ENCODE peak calls at places on chromosomes 2 and 18, in four cellular contexts. One of them, this sample, is unnamed.
A peak's percentile ranks its signal among the peaks of the same experiment; 100 is the strongest.

GRCh38 chr2:154120706-154121105 is 249.0 kb downstream of the GALNT13 start:
- DNase-seq in Karpas-422: no peak
- DNase-seq in breast epithelium: no peak
- DNase-seq in cardiac muscle cell: no peak
- DNase-seq in this sample: no peak

GRCh38 chr2:172087780-172088244 is 2.5 kb downstream of the DLX1 start:
- DNase-seq in Karpas-422: no peak
- DNase-seq in breast epithelium: no peak
- DNase-seq in cardiac muscle cell: no peak
- DNase-seq in this sample: no peak

GRCh38 chr18:9507565-9508088 is 32.3 kb downstream of the RALBP1 start:
- DNase-seq in Karpas-422: no peak
- DNase-seq in breast epithelium: no peak
- DNase-seq in cardiac muscle cell: no peak
- DNase-seq in this sample: no peak

GRCh38 chr2:20343128-20343527 is 7.5 kb downstream of the PUM2 start:
- DNase-seq in Karpas-422: no peak
- DNase-seq in breast epithelium: no peak
- DNase-seq in cardiac muscle cell: peak; percentile 20
- DNase-seq in this sample: no peak

GRCh38 chr2:118846667-118847446 is 591 bp downstream of the EN1 start:
- DNase-seq in Karpas-422: no peak
- DNase-seq in breast epithelium: no peak
- DNase-seq in cardiac muscle cell: no peak
- DNase-seq in this sample: no peak

GRCh38 chr18:6013101-6013790 is 117.9 kb upstream of the TMEM200C start:
- DNase-seq in Karpas-422: no peak
- DNase-seq in breast epithelium: no peak
- DNase-seq in cardiac muscle cell: peak; percentile 35
- DNase-seq in this sample: no peak

GRCh38 chr2:188028739-188029138 is 262.9 kb upstream of the GULP1 start:
- DNase-seq in Karpas-422: no peak
- DNase-seq in breast epithelium: no peak
- DNase-seq in cardiac muscle cell: no peak
- DNase-seq in this sample: no peak

GRCh38 chr2:108236676-108237335 is 3.0 kb upstream of the SULT1C3 start:
- DNase-seq in Karpas-422: no peak
- DNase-seq in breast epithelium: no peak
- DNase-seq in cardiac muscle cell: no peak
- DNase-seq in this sample: no peak

GRCh38 chr2:173713904-173714555 is 251.1 kb downstream of the SP3 start:
- DNase-seq in Karpas-422: no peak
- DNase-seq in breast epithelium: no peak
- DNase-seq in cardiac muscle cell: no peak
- DNase-seq in this sample: no peak

GRCh38 chr18:46040747-46041104 is 31.3 kb downstream of the PSTPIP2 start:
- DNase-seq in Karpas-422: peak; percentile 40
- DNase-seq in breast epithelium: no peak
- DNase-seq in cardiac muscle cell: no peak
- DNase-seq in this sample: no peak

GRCh38 chr2:232351686-232352510 is 26.7 kb upstream of the ALPP start:
- DNase-seq in Karpas-422: no peak
- DNase-seq in breast epithelium: no peak
- DNase-seq in cardiac muscle cell: no peak
- DNase-seq in this sample: no peak

GRCh38 chr2:238817931-238818330 is 30.0 kb upstream of the TWIST2 start:
- DNase-seq in Karpas-422: no peak
- DNase-seq in breast epithelium: no peak
- DNase-seq in cardiac muscle cell: no peak
- DNase-seq in this sample: no peak

GRCh38 chr18:28512357-28512756 is 335.4 kb upstream of the CDH2 start:
- DNase-seq in Karpas-422: no peak
- DNase-seq in breast epithelium: no peak
- DNase-seq in cardiac muscle cell: peak; percentile 21
- DNase-seq in this sample: no peak

GRCh38 chr2:239496700-239497099 is 95.9 kb upstream of the HDAC4 start:
- DNase-seq in Karpas-422: peak; percentile 81
- DNase-seq in breast epithelium: no peak
- DNase-seq in cardiac muscle cell: no peak
- DNase-seq in this sample: no peak

GRCh38 chr18:63321291-63321690 is 1.7 kb upstream of the BCL2 start:
- DNase-seq in Karpas-422: peak; percentile 87
- DNase-seq in breast epithelium: no peak
- DNase-seq in cardiac muscle cell: no peak
- DNase-seq in this sample: no peak

GRCh38 chr2:65710356-65710755 is 278.0 kb upstream of the SPRED2 start:
- DNase-seq in Karpas-422: no peak
- DNase-seq in breast epithelium: no peak
- DNase-seq in cardiac muscle cell: no peak
- DNase-seq in this sample: no peak

GRCh38 chr2:26678026-26678425 is 14.5 kb upstream of the KCNK3 start:
- DNase-seq in Karpas-422: no peak
- DNase-seq in breast epithelium: no peak
- DNase-seq in cardiac muscle cell: peak; percentile 16
- DNase-seq in this sample: no peak

GRCh38 chr2:119940856-119941255 is 72.0 kb upstream of the EPB41L5 start:
- DNase-seq in Karpas-422: no peak
- DNase-seq in breast epithelium: no peak
- DNase-seq in cardiac muscle cell: peak; percentile 11
- DNase-seq in this sample: no peak

GRCh38 chr2:173457366-173457765 is 102.7 kb downstream of the CDCA7 start:
- DNase-seq in Karpas-422: no peak
- DNase-seq in breast epithelium: no peak
- DNase-seq in cardiac muscle cell: no peak
- DNase-seq in this sample: no peak

GRCh38 chr2:50840346-50841124 is 191.4 kb downstream of the NRXN1 start:
- DNase-seq in Karpas-422: no peak
- DNase-seq in breast epithelium: no peak
- DNase-seq in cardiac muscle cell: no peak
- DNase-seq in this sample: no peak

GRCh38 chr2:230691005-230691647 is 21.5 kb upstream of the CAB39 start:
- DNase-seq in Karpas-422: no peak
- DNase-seq in breast epithelium: no peak
- DNase-seq in cardiac muscle cell: peak; percentile 54
- DNase-seq in this sample: no peak

GRCh38 chr2:20148841-20149702 is 75.9 kb downstream of the SDC1 start:
- DNase-seq in Karpas-422: peak; percentile 78
- DNase-seq in breast epithelium: no peak
- DNase-seq in cardiac muscle cell: peak; percentile 60
- DNase-seq in this sample: no peak

GRCh38 chr2:239258248-239258647 is 142.6 kb downstream of the HDAC4 start:
- DNase-seq in Karpas-422: no peak
- DNase-seq in breast epithelium: peak; percentile 7
- DNase-seq in cardiac muscle cell: no peak
- DNase-seq in this sample: no peak

GRCh38 chr2:158457092-158457825 is 507 bp downstream of the PKP4 start:
- DNase-seq in Karpas-422: no peak
- DNase-seq in breast epithelium: peak; percentile 42
- DNase-seq in cardiac muscle cell: peak; percentile 74
- DNase-seq in this sample: no peak

GRCh38 chr18:59763541-59764136 is 66.4 kb upstream of the CCBE1 start:
- DNase-seq in Karpas-422: no peak
- DNase-seq in breast epithelium: no peak
- DNase-seq in cardiac muscle cell: no peak
- DNase-seq in this sample: no peak

GRCh38 chr2:102256281-102256680 is 55.1 kb upstream of the IL1RL1 start:
- DNase-seq in Karpas-422: no peak
- DNase-seq in breast epithelium: no peak
- DNase-seq in cardiac muscle cell: no peak
- DNase-seq in this sample: no peak

GRCh38 chr2:240918258-240919091 is 12.3 kb downstream of the CROCC2 start:
- DNase-seq in Karpas-422: no peak
- DNase-seq in breast epithelium: no peak
- DNase-seq in cardiac muscle cell: no peak
- DNase-seq in this sample: no peak

GRCh38 chr2:2653221-2653620 is 322.1 kb upstream of the MYT1L start:
- DNase-seq in Karpas-422: no peak
- DNase-seq in breast epithelium: no peak
- DNase-seq in cardiac muscle cell: no peak
- DNase-seq in this sample: no peak

GRCh38 chr2:9795071-9795470 is 48.2 kb upstream of the TAF1B start:
- DNase-seq in Karpas-422: no peak
- DNase-seq in breast epithelium: no peak
- DNase-seq in cardiac muscle cell: no peak
- DNase-seq in this sample: no peak

GRCh38 chr2:201448701-201449100 is 2.6 kb downstream of the TRAK2 start:
- DNase-seq in Karpas-422: no peak
- DNase-seq in breast epithelium: no peak
- DNase-seq in cardiac muscle cell: no peak
- DNase-seq in this sample: no peak

GRCh38 chr2:69375494-69376353 is 11.3 kb downstream of the GFPT1 start:
- DNase-seq in Karpas-422: peak; percentile 81
- DNase-seq in breast epithelium: no peak
- DNase-seq in cardiac muscle cell: peak; percentile 58
- DNase-seq in this sample: no peak

GRCh38 chr18:3245853-3246635 is 1.6 kb upstream of the MYL12A start:
- DNase-seq in Karpas-422: peak; percentile 93
- DNase-seq in breast epithelium: peak; percentile 87
- DNase-seq in cardiac muscle cell: peak; percentile 93
- DNase-seq in this sample: peak; percentile 50

GRCh38 chr2:15531095-15531854 is 29.9 kb downstream of the NBAS start:
- DNase-seq in Karpas-422: no peak
- DNase-seq in breast epithelium: no peak
- DNase-seq in cardiac muscle cell: no peak
- DNase-seq in this sample: no peak
- H3K36me3 ChIP-seq in Karpas-422: no peaks in the 10 kb centered on the region
- H3K36me3 ChIP-seq in breast epithelium: peaks cover 7% of the 10 kb centered on the region
- H3K36me3 ChIP-seq in cardiac muscle cell: peaks cover 16% of the 10 kb centered on the region
- H3K36me3 ChIP-seq in this sample: peaks cover 3% of the 10 kb centered on the region

GRCh38 chr18:50310080-50310479 is 22.6 kb upstream of the CXXC1 start:
- DNase-seq in Karpas-422: peak; percentile 56
- DNase-seq in breast epithelium: no peak
- DNase-seq in cardiac muscle cell: no peak
- DNase-seq in this sample: no peak
- H3K4me1 ChIP-seq in Karpas-422: peaks cover 60% of the 10 kb centered on the region
- H3K4me1 ChIP-seq in breast epithelium: no peaks in the 10 kb centered on the region
- H3K4me1 ChIP-seq in cardiac muscle cell: no peaks in the 10 kb centered on the region
- H3K4me1 ChIP-seq in this sample: peaks cover 14% of the 10 kb centered on the region

GRCh38 chr2:237025090-237025865 is 60.4 kb upstream of the COPS8 start:
- DNase-seq in Karpas-422: no peak
- DNase-seq in breast epithelium: no peak
- DNase-seq in cardiac muscle cell: peak; percentile 73
- DNase-seq in this sample: peak; percentile 20
- H3K27ac ChIP-seq in Karpas-422: no peak overlapping the region
- H3K27ac ChIP-seq in breast epithelium: no peak overlapping the region
- H3K27ac ChIP-seq in cardiac muscle cell: no peak overlapping the region
- H3K27ac ChIP-seq in this sample: no peak overlapping the region

GRCh38 chr2:28413152-28413895 is 20.7 kb downstream of the FOSL2 start:
- DNase-seq in Karpas-422: no peak
- DNase-seq in breast epithelium: no peak
- DNase-seq in cardiac muscle cell: no peak
- DNase-seq in this sample: no peak

GRCh38 chr2:28414583-28414982 is 21.9 kb downstream of the FOSL2 start:
- DNase-seq in Karpas-422: no peak
- DNase-seq in breast epithelium: no peak
- DNase-seq in cardiac muscle cell: no peak
- DNase-seq in this sample: no peak

GRCh38 chr2:28412625-28413151 is 20.0 kb downstream of the FOSL2 start:
- DNase-seq in Karpas-422: no peak
- DNase-seq in breast epithelium: no peak
- DNase-seq in cardiac muscle cell: no peak
- DNase-seq in this sample: no peak

GRCh38 chr2:28415010-28415409 is 22.4 kb downstream of the FOSL2 start:
- DNase-seq in Karpas-422: no peak
- DNase-seq in breast epithelium: no peak
- DNase-seq in cardiac muscle cell: no peak
- DNase-seq in this sample: no peak

DNA sequence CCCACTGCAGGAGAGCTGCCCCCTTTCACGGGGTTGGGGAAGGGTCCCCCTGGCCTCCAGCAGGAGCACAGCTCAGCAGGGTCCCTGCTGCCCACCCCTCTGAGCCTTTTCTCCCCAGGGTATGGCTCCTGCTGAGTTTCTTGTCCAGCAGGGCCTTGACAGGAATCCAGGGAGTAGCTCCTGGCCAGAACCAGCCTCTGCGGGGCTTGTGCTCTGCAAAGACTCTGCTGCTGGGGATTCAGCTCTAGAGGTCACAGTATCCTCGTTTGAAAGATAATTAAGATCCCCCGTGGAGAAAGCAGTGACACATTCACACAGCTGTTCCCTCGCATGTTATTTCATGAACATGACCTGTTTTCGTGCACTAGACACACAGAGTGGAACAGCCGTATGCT is 21.2 kb downstream of the FOSL2 start:
- DNase-seq in Karpas-422: no peak
- DNase-seq in breast epithelium: no peak
- DNase-seq in cardiac muscle cell: no peak
- DNase-seq in this sample: no peak
- H3K36me3 ChIP-seq in Karpas-422: no peaks in the 10 kb centered on the region
- H3K36me3 ChIP-seq in breast epithelium: peaks cover 22% of the 10 kb centered on the region
- H3K36me3 ChIP-seq in cardiac muscle cell: peaks cover 5% of the 10 kb centered on the region
- H3K36me3 ChIP-seq in this sample: peaks cover 79% of the 10 kb centered on the region

GRCh38 chr2:112629224-112629623 is 16.5 kb upstream of the SLC20A1 start:
- DNase-seq in Karpas-422: no peak
- DNase-seq in breast epithelium: no peak
- DNase-seq in cardiac muscle cell: no peak
- DNase-seq in this sample: no peak
- H3K4me1 ChIP-seq in Karpas-422: peaks cover 9% of the 10 kb centered on the region
- H3K4me1 ChIP-seq in breast epithelium: no peaks in the 10 kb centered on the region
- H3K4me1 ChIP-seq in cardiac muscle cell: peaks cover 9% of the 10 kb centered on the region
- H3K4me1 ChIP-seq in this sample: peaks cover 30% of the 10 kb centered on the region

GRCh38 chr18:32378705-32379104 is 92.0 kb downstream of the GAREM1 start:
- DNase-seq in Karpas-422: no peak
- DNase-seq in breast epithelium: no peak
- DNase-seq in cardiac muscle cell: peak; percentile 73
- DNase-seq in this sample: no peak
- H3K27ac ChIP-seq in Karpas-422: no peak overlapping the region
- H3K27ac ChIP-seq in breast epithelium: no peak overlapping the region
- H3K27ac ChIP-seq in cardiac muscle cell: no peak overlapping the region
- H3K27ac ChIP-seq in this sample: peak overlapping the region; percentile 10

DNA sequence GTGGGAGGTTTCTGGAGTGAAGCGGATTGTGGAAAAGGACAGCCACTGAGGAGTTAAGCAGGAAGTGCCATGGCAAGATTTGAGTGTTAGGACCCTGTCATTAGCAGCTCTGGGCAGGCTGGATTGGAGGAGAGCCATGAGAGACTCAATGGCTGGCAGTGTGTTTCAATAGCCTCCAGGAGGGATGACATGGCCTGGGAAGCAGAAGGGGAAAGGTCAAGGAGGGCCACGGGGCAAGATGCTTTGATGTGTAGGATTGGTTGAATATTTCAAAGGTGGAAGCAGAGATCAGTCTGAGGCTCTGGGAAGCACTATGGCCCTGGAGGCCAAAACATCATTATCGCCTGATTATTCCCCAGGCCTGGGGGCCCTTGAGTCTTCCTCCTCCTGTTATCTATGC is 229.0 kb upstream of the HS6ST1 start:
- DNase-seq in Karpas-422: no peak
- DNase-seq in breast epithelium: no peak
- DNase-seq in cardiac muscle cell: no peak
- DNase-seq in this sample: no peak
- H3K36me3 ChIP-seq in Karpas-422: no peaks in the 10 kb centered on the region
- H3K36me3 ChIP-seq in breast epithelium: no peaks in the 10 kb centered on the region
- H3K36me3 ChIP-seq in cardiac muscle cell: no peaks in the 10 kb centered on the region
- H3K36me3 ChIP-seq in this sample: no peaks in the 10 kb centered on the region

GRCh38 chr18:7614030-7614429 is 46.9 kb downstream of the PTPRM start:
- DNase-seq in Karpas-422: no peak
- DNase-seq in breast epithelium: no peak
- DNase-seq in cardiac muscle cell: no peak
- DNase-seq in this sample: no peak
- H3K4me1 ChIP-seq in Karpas-422: no peaks in the 10 kb centered on the region
- H3K4me1 ChIP-seq in breast epithelium: no peaks in the 10 kb centered on the region
- H3K4me1 ChIP-seq in cardiac muscle cell: peaks cover 26% of the 10 kb centered on the region
- H3K4me1 ChIP-seq in this sample: peaks cover 19% of the 10 kb centered on the region